ENCODE peak calls at places on chromosomes 4 and X, in nine cellular contexts. B is gastrocnemius medialis, O is cardiac muscle cell, J is dorsolateral prefrontal cortex, Y is heart right ventricle, R is brain microvascular endothelial cell, F is ascending aorta, W is left ventricle myocardium inferior, Z is astrocyte of the cerebellum. Q is an unnamed sample.

GRCh38 chr4:65089666-65090065 is 580.6 kb downstream of the EPHA5 start:
- DNase-seq in B (no peak), O (peak; percentile 6), J (no peak), Y (no peak), R (peak; percentile 13), F (no peak), W (no peak), Z (no peak), Q (no peak)

GRCh38 chr4:163367651-163368050 is 24.0 kb downstream of the NPY5R start:
- DNase-seq in B (no peak), O (no peak), J (no peak), Y (no peak), R (no peak), F (no peak), W (no peak), Z (no peak), Q (no peak)

GRCh38 chrX:103404225-103405008 is 28.1 kb downstream of the BEX3 start:
- DNase-seq in B (peak; percentile 3), O (peak; percentile 84), J (no peak), Y (peak; percentile 18), R (peak; percentile 87), F (peak; percentile 87), W (peak; percentile 31), Z (peak; percentile 75), Q (peak; percentile 44)

GRCh38 chr4:84032372-84032771 is 466.7 kb downstream of the NKX6-1 start:
- DNase-seq in B (no peak), O (no peak), J (no peak), Y (no peak), R (no peak), F (no peak), W (no peak), Z (no peak), Q (no peak)

GRCh38 chr4:139282375-139283075 is 2.5 kb upstream of the MGARP start:
- DNase-seq in B (no peak), O (no peak), J (no peak), Y (no peak), R (peak; percentile 25), F (no peak), W (no peak), Z (no peak), Q (no peak)

GRCh38 chrX:136694491-136695087 is 46.6 kb downstream of the CD40LG start:
- DNase-seq in B (no peak), O (peak; percentile 55), J (no peak), Y (no peak), R (peak; percentile 25), F (no peak), W (no peak), Z (peak; percentile 24), Q (no peak)

GRCh38 chr4:129113438-129113837 is 17.5 kb downstream of the C4orf33 start:
- DNase-seq in B (no peak), O (no peak), J (no peak), Y (no peak), R (no peak), F (no peak), W (no peak), Z (no peak), Q (no peak)

GRCh38 chr4:181970356-181970755 is 272.8 kb upstream of the TENM3 start:
- DNase-seq in B (no peak), O (no peak), J (no peak), Y (no peak), R (no peak), F (no peak), W (no peak), Z (no peak), Q (no peak)

GRCh38 chrX:110002300-110003166 is at the start of gene TMEM164:
- DNase-seq in B (peak; percentile 72), O (peak; percentile 89), J (peak; percentile 42), Y (peak; percentile 89), R (peak; percentile 53), F (peak; percentile 88), W (peak; percentile 86), Z (peak; percentile 22), Q (peak; percentile 56)

GRCh38 chr4:41709844-41710481 is 38.6 kb downstream of the PHOX2B start:
- DNase-seq in B (no peak), O (no peak), J (no peak), Y (no peak), R (peak; percentile 36), F (no peak), W (no peak), Z (peak; percentile 54), Q (no peak)

GRCh38 chr4:88284378-88285234 is at the start of gene PPM1K:
- DNase-seq in B (peak; percentile 98), O (peak; percentile 100), J (peak; percentile 99), Y (peak; percentile 100), R (peak; percentile 100), F (peak; percentile 100), W (peak; percentile 100), Z (peak; percentile 95), Q (peak; percentile 98)
- TF ChIP-seq CTCF in B (no peak), O (peak; percentile 9), J (no peak), Y (peak; percentile 13), R (peak; percentile 20), F (peak; percentile 16), W (peak; percentile 36), Z (peak; percentile 11), Q (no peak)

GRCh38 chr4:165055601-165056000 is 1.9 kb downstream of the TRIM75 start:
- DNase-seq in B (no peak), O (no peak), J (no peak), Y (no peak), R (no peak), F (no peak), W (no peak), Z (no peak), Q (no peak)
- H3K4me3 ChIP-seq in B (no peak overlapping the region), O (no peak overlapping the region), J (no peak overlapping the region), Y (no peak overlapping the region), R (no peak overlapping the region), F (no peak overlapping the region), W (no peak overlapping the region), Z (no peak overlapping the region), Q (no peak overlapping the region)

GRCh38 chr4:74830928-74831327 is 36.6 kb upstream of the BTC start:
- DNase-seq in B (no peak), O (no peak), J (no peak), Y (no peak), R (no peak), F (no peak), W (no peak), Z (no peak), Q (no peak)
- TF ChIP-seq CTCF in B (no peak), O (peak; percentile 26), J (no peak), Y (no peak), R (peak; percentile 48), F (no peak), W (no peak), Z (peak; percentile 15), Q (no peak)

DNA sequence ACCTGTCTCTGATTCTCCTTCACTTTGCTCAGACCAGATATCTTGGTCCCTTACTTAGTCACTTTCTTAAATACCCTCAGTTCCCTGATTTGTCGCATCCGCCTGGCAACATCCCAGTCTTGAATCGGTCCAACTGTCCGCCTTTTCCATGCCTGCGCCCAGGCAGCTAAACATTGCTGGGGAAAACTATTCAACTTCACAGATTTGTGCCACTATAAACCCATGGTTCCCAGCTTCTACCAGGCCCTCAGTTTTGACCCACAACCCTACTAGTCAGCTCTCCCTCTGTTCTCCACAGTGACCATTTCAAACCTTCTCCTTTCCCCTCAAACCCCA is 451 bp upstream of the FGD1 start:
- DNase-seq in B (no peak), O (no peak), J (no peak), Y (no peak), R (no peak), F (no peak), W (no peak), Z (no peak), Q (no peak)
- H3K4me3 ChIP-seq in B (peak overlapping the region; percentile 66), O (peak overlapping the region; percentile 76), J (no peak overlapping the region), Y (peak overlapping the region; percentile 57), R (peak overlapping the region; percentile 66), F (peak overlapping the region; percentile 79), W (peak overlapping the region; percentile 76), Z (peak overlapping the region; percentile 57), Q (peak overlapping the region; percentile 57)

GRCh38 chrX:56766554-56767412 is 37.7 kb downstream of the NBDY start:
- DNase-seq in B (no peak), O (no peak), J (peak; percentile 17), Y (no peak), R (peak; percentile 31), F (peak; percentile 60), W (no peak), Z (no peak), Q (peak; percentile 19)
- TF ChIP-seq CTCF in B (no peak), O (peak; percentile 9), J (no peak), Y (no peak), R (peak; percentile 9), F (no peak), W (no peak), Z (no peak), Q (no peak)

DNA sequence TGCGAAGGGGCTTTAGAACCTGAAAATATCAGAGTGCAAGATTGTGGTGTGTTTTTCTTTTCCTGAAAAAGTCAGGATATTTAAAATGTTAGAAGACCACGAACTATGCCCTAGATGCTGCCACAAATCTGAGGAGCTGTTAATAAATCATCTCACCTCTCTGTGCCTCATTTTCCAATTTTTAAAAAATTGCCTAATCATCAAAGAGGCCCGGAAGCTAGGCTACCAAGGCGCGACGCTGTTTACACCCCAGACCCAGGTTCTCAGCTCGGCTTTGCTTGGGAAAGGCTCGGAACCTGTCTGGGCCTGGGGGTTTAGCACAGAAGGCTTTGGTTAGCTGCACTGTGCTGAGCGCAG is 409.6 kb downstream of the BCOR start:
- DNase-seq in B (no peak), O (no peak), J (no peak), Y (no peak), R (no peak), F (no peak), W (no peak), Z (no peak), Q (no peak)
- H3K4me3 ChIP-seq in B (peak overlapping the region; percentile 51), O (peak overlapping the region; percentile 56), J (no peak overlapping the region), Y (peak overlapping the region; percentile 35), R (peak overlapping the region; percentile 31), F (peak overlapping the region; percentile 61), W (peak overlapping the region; percentile 66), Z (peak overlapping the region; percentile 36), Q (peak overlapping the region; percentile 66)

GRCh38 chrX:68848189-68848940 is 19.5 kb downstream of the EFNB1 start:
- DNase-seq in B (no peak), O (no peak), J (no peak), Y (no peak), R (no peak), F (no peak), W (no peak), Z (no peak), Q (no peak)
- TF ChIP-seq CTCF in B (no peak), O (no peak), J (no peak), Y (no peak), R (no peak), F (no peak), W (no peak), Z (no peak), Q (no peak)

GRCh38 chr4:30718021-30718888 is 1.9 kb upstream of the PCDH7 start:
- DNase-seq in B (no peak), O (peak; percentile 80), J (peak; percentile 43), Y (peak; percentile 47), R (peak; percentile 18), F (peak; percentile 86), W (peak; percentile 48), Z (no peak), Q (no peak)
- H3K4me3 ChIP-seq in B (peak overlapping the region; percentile 47), O (peak overlapping the region; percentile 92), J (peak overlapping the region; percentile 61), Y (peak overlapping the region; percentile 41), R (peak overlapping the region; percentile 73), F (peak overlapping the region; percentile 85), W (peak overlapping the region; percentile 77), Z (peak overlapping the region; percentile 62), Q (peak overlapping the region; percentile 61)

GRCh38 chr4:2962099-2962455 is 1.1 kb downstream of the NOP14 start:
- DNase-seq in B (no peak), O (no peak), J (no peak), Y (no peak), R (no peak), F (no peak), W (no peak), Z (no peak), Q (no peak)
- TF ChIP-seq CTCF in B (no peak), O (peak; percentile 5), J (no peak), Y (no peak), R (peak; percentile 0), F (no peak), W (no peak), Z (no peak), Q (no peak)